ENCODE peak calls at places on chromosomes 16 and 17, in eight cellular contexts. One of them, this sample, is unnamed.
A peak's percentile ranks its signal among the peaks of the same experiment; 100 is the strongest.

GRCh38 chr17:46727572-46728348 is 90.7 kb downstream of the WNT3 start:
- DNase-seq in T-helper 2 cell: no peak
- DNase-seq in EL: peak; percentile 92
- DNase-seq in NCI-H2029: no peak
- DNase-seq in suprapubic skin: no peak
- DNase-seq in activated CD8-positive, alpha-beta memory T cell treated with anti-CD3 and anti-CD28 coated beads for 1 hour: no peak
- DNase-seq in RWPE1: peak; percentile 69
- DNase-seq in MCF 10A: no peak
- DNase-seq in this sample: no peak

GRCh38 chr16:87192418-87193073 is 124.6 kb downstream of the C16orf95 start:
- DNase-seq in suprapubic skin: no peak
- DNase-seq in activated CD8-positive, alpha-beta memory T cell treated with anti-CD3 and anti-CD28 coated beads for 1 hour: no peak
- DNase-seq in NCI-H2029: no peak
- DNase-seq in EL: no peak
- DNase-seq in MCF 10A: no peak
- DNase-seq in T-helper 2 cell: no peak
- DNase-seq in RWPE1: no peak
- DNase-seq in this sample: no peak

GRCh38 chr17:62652251-62653001 is 25.0 kb downstream of the MRC2 start:
- DNase-seq in NCI-H2029: peak; percentile 71
- DNase-seq in suprapubic skin: no peak
- DNase-seq in RWPE1: no peak
- DNase-seq in EL: peak; percentile 92
- DNase-seq in activated CD8-positive, alpha-beta memory T cell treated with anti-CD3 and anti-CD28 coated beads for 1 hour: no peak
- DNase-seq in MCF 10A: peak; percentile 65
- DNase-seq in T-helper 2 cell: no peak
- DNase-seq in this sample: no peak

GRCh38 chr16:11955713-11956123 is 9.3 kb upstream of the TNFRSF17 start:
- DNase-seq in EL: peak; percentile 98
- DNase-seq in T-helper 2 cell: no peak
- DNase-seq in MCF 10A: peak; percentile 66
- DNase-seq in NCI-H2029: no peak
- DNase-seq in suprapubic skin: peak; percentile 60
- DNase-seq in activated CD8-positive, alpha-beta memory T cell treated with anti-CD3 and anti-CD28 coated beads for 1 hour: no peak
- DNase-seq in RWPE1: peak; percentile 78
- DNase-seq in this sample: no peak

GRCh38 chr16:9259914-9260608 is 168.6 kb downstream of the HAPSTR1 start:
- DNase-seq in T-helper 2 cell: no peak
- DNase-seq in suprapubic skin: no peak
- DNase-seq in activated CD8-positive, alpha-beta memory T cell treated with anti-CD3 and anti-CD28 coated beads for 1 hour: no peak
- DNase-seq in EL: no peak
- DNase-seq in NCI-H2029: peak; percentile 59
- DNase-seq in RWPE1: no peak
- DNase-seq in MCF 10A: no peak
- DNase-seq in this sample: no peak

GRCh38 chr16:5379948-5380347 is 282.4 kb upstream of the EEF2KMT start:
- DNase-seq in activated CD8-positive, alpha-beta memory T cell treated with anti-CD3 and anti-CD28 coated beads for 1 hour: no peak
- DNase-seq in T-helper 2 cell: no peak
- DNase-seq in MCF 10A: no peak
- DNase-seq in NCI-H2029: no peak
- DNase-seq in RWPE1: no peak
- DNase-seq in suprapubic skin: no peak
- DNase-seq in EL: no peak
- DNase-seq in this sample: no peak

GRCh38 chr17:77326636-77327035 is 185.9 kb downstream of the SEC14L1 start:
- DNase-seq in MCF 10A: no peak
- DNase-seq in T-helper 2 cell: no peak
- DNase-seq in RWPE1: no peak
- DNase-seq in NCI-H2029: no peak
- DNase-seq in EL: no peak
- DNase-seq in suprapubic skin: peak; percentile 50
- DNase-seq in activated CD8-positive, alpha-beta memory T cell treated with anti-CD3 and anti-CD28 coated beads for 1 hour: no peak
- DNase-seq in this sample: no peak

GRCh38 chr16:54867302-54867832 is 63.3 kb upstream of the IRX5 start:
- DNase-seq in RWPE1: no peak
- DNase-seq in EL: no peak
- DNase-seq in MCF 10A: peak; percentile 2
- DNase-seq in T-helper 2 cell: no peak
- DNase-seq in activated CD8-positive, alpha-beta memory T cell treated with anti-CD3 and anti-CD28 coated beads for 1 hour: no peak
- DNase-seq in suprapubic skin: no peak
- DNase-seq in NCI-H2029: no peak
- DNase-seq in this sample: no peak

GRCh38 chr16:85126731-85127662 is 14.7 kb upstream of the CIBAR2 start:
- DNase-seq in suprapubic skin: no peak
- DNase-seq in NCI-H2029: no peak
- DNase-seq in T-helper 2 cell: no peak
- DNase-seq in activated CD8-positive, alpha-beta memory T cell treated with anti-CD3 and anti-CD28 coated beads for 1 hour: no peak
- DNase-seq in RWPE1: peak; percentile 29
- DNase-seq in EL: peak; percentile 76
- DNase-seq in MCF 10A: peak; percentile 38
- DNase-seq in this sample: no peak

GRCh38 chr17:74759243-74759801 is 10.9 kb downstream of the NHERF1 start:
- DNase-seq in MCF 10A: no peak
- DNase-seq in activated CD8-positive, alpha-beta memory T cell treated with anti-CD3 and anti-CD28 coated beads for 1 hour: no peak
- DNase-seq in NCI-H2029: no peak
- DNase-seq in suprapubic skin: no peak
- DNase-seq in T-helper 2 cell: peak; percentile 46
- DNase-seq in EL: no peak
- DNase-seq in RWPE1: no peak
- DNase-seq in this sample: no peak

GRCh38 chr16:1474047-1474446 is 781 bp downstream of the CLCN7 start:
- DNase-seq in activated CD8-positive, alpha-beta memory T cell treated with anti-CD3 and anti-CD28 coated beads for 1 hour: no peak
- DNase-seq in EL: no peak
- DNase-seq in T-helper 2 cell: no peak
- DNase-seq in suprapubic skin: no peak
- DNase-seq in NCI-H2029: no peak
- DNase-seq in MCF 10A: no peak
- DNase-seq in RWPE1: peak; percentile 22
- DNase-seq in this sample: no peak

This sample was measured in activated T-helper 9 cell treated with anti-CD3 and anti-CD28 coated beads, Interleukin-2, amount 50 U/mL, for 16 hours.